ENCODE peak calls at places on chromosomes 1 and 21, in four cellular contexts. One of them, this sample, is unnamed.

GRCh38 chr1:72936942-72937341 is 654.6 kb upstream of the NEGR1 start:
- DNase-seq in left ventricle myocardium inferior: no peak
- DNase-seq in cardiac muscle cell: no peak
- DNase-seq in astrocyte: no peak
- DNase-seq in this sample: no peak

GRCh38 chr1:30522031-30523004 is 201.1 kb downstream of the MATN1 start:
- DNase-seq in left ventricle myocardium inferior: peak; percentile 82
- DNase-seq in cardiac muscle cell: peak; percentile 25
- DNase-seq in astrocyte: peak; percentile 63
- DNase-seq in this sample: no peak

GRCh38 chr1:44318097-44319088 is 36.7 kb downstream of the ERI3 start:
- DNase-seq in left ventricle myocardium inferior: no peak
- DNase-seq in cardiac muscle cell: peak; percentile 64
- DNase-seq in astrocyte: no peak
- DNase-seq in this sample: no peak

GRCh38 chr1:37270639-37271038 is 203.7 kb upstream of the ZC3H12A start:
- DNase-seq in cardiac muscle cell: no peak
- DNase-seq in astrocyte: no peak
- DNase-seq in left ventricle myocardium inferior: no peak
- DNase-seq in this sample: no peak

GRCh38 chr1:8702848-8703810 is 114.3 kb downstream of the RERE start:
- DNase-seq in cardiac muscle cell: peak; percentile 96
- DNase-seq in astrocyte: peak; percentile 91
- DNase-seq in left ventricle myocardium inferior: peak; percentile 93
- DNase-seq in this sample: peak; percentile 64

GRCh38 chr1:1946540-1946939 is 27.5 kb upstream of the TMEM52 start:
- DNase-seq in cardiac muscle cell: no peak
- DNase-seq in left ventricle myocardium inferior: peak; percentile 62
- DNase-seq in astrocyte: no peak
- DNase-seq in this sample: no peak

GRCh38 chr1:69172003-69173000 is 395.4 kb upstream of the LRRC7 start:
- DNase-seq in left ventricle myocardium inferior: no peak
- DNase-seq in astrocyte: peak; percentile 63
- DNase-seq in cardiac muscle cell: no peak
- DNase-seq in this sample: no peak

GRCh38 chr1:203083463-203083921 is 2.3 kb downstream of the MYOG start:
- DNase-seq in cardiac muscle cell: no peak
- DNase-seq in left ventricle myocardium inferior: no peak
- DNase-seq in astrocyte: no peak
- DNase-seq in this sample: no peak

GRCh38 chr1:203597386-203598040 is 29.1 kb upstream of the ATP2B4 start:
- DNase-seq in astrocyte: no peak
- DNase-seq in left ventricle myocardium inferior: peak; percentile 34
- DNase-seq in cardiac muscle cell: peak; percentile 76
- DNase-seq in this sample: no peak

GRCh38 chr1:11766429-11766776 is 4.4 kb downstream of the C1orf167 start:
- DNase-seq in left ventricle myocardium inferior: no peak
- DNase-seq in cardiac muscle cell: no peak
- DNase-seq in astrocyte: no peak
- DNase-seq in this sample: no peak

GRCh38 chr1:100350787-100351094 is 1.6 kb upstream of the CDC14A start:
- DNase-seq in left ventricle myocardium inferior: no peak
- DNase-seq in cardiac muscle cell: no peak
- DNase-seq in astrocyte: no peak
- DNase-seq in this sample: no peak

GRCh38 chr21:37452222-37452621 is 85.6 kb downstream of the DYRK1A start:
- DNase-seq in left ventricle myocardium inferior: peak; percentile 31
- DNase-seq in astrocyte: peak; percentile 92
- DNase-seq in cardiac muscle cell: peak; percentile 84
- DNase-seq in this sample: peak; percentile 70

GRCh38 chr1:9705337-9706098 is 54.0 kb downstream of the PIK3CD start:
- DNase-seq in cardiac muscle cell: no peak
- DNase-seq in astrocyte: peak; percentile 61
- DNase-seq in left ventricle myocardium inferior: no peak
- DNase-seq in this sample: no peak

GRCh38 chr1:227768640-227769039 is 33.4 kb downstream of the SNAP47 start:
- DNase-seq in left ventricle myocardium inferior: no peak
- DNase-seq in cardiac muscle cell: no peak
- DNase-seq in astrocyte: no peak
- DNase-seq in this sample: no peak

GRCh38 chr1:65254320-65255087 is 54.8 kb upstream of the DNAJC6 start:
- DNase-seq in left ventricle myocardium inferior: peak; percentile 81
- DNase-seq in cardiac muscle cell: peak; percentile 92
- DNase-seq in astrocyte: peak; percentile 29
- DNase-seq in this sample: no peak

GRCh38 chr1:88802950-88803349 is 88.4 kb downstream of the GTF2B start:
- DNase-seq in cardiac muscle cell: no peak
- DNase-seq in astrocyte: peak; percentile 70
- DNase-seq in left ventricle myocardium inferior: no peak
- DNase-seq in this sample: peak; percentile 5

GRCh38 chr1:160800142-160800541 is 4.2 kb downstream of the LY9 start:
- DNase-seq in cardiac muscle cell: no peak
- DNase-seq in left ventricle myocardium inferior: no peak
- DNase-seq in astrocyte: no peak
- DNase-seq in this sample: no peak

GRCh38 chr1:39876136-39876535 is 7.2 kb downstream of the TRIT1 start:
- DNase-seq in astrocyte: no peak
- DNase-seq in left ventricle myocardium inferior: no peak
- DNase-seq in cardiac muscle cell: no peak
- DNase-seq in this sample: no peak

GRCh38 chr1:183180213-183180612 is 5.9 kb upstream of the LAMC2 start:
- DNase-seq in left ventricle myocardium inferior: no peak
- DNase-seq in astrocyte: peak; percentile 86
- DNase-seq in cardiac muscle cell: peak; percentile 19
- DNase-seq in this sample: peak; percentile 84

GRCh38 chr1:150696995-150697927 is at the start of gene GOLPH3L:
- DNase-seq in left ventricle myocardium inferior: peak; percentile 88
- DNase-seq in astrocyte: peak; percentile 98
- DNase-seq in cardiac muscle cell: peak; percentile 97
- DNase-seq in this sample: peak; percentile 98
- TF ChIP-seq CTCF in left ventricle myocardium inferior: peak; percentile 32
- TF ChIP-seq CTCF in astrocyte: no peak
- TF ChIP-seq CTCF in cardiac muscle cell: peak; percentile 22
- TF ChIP-seq CTCF in this sample: no peak

GRCh38 chr1:25909062-25909461 is 2.8 kb upstream of the STMN1 start:
- DNase-seq in cardiac muscle cell: peak; percentile 58
- DNase-seq in left ventricle myocardium inferior: no peak
- DNase-seq in astrocyte: no peak
- DNase-seq in this sample: no peak
- H3K4me3 ChIP-seq in cardiac muscle cell: no peak overlapping the region
- H3K4me3 ChIP-seq in left ventricle myocardium inferior: no peak overlapping the region
- H3K4me3 ChIP-seq in astrocyte: no peak overlapping the region
- H3K4me3 ChIP-seq in this sample: no peak overlapping the region

DNA sequence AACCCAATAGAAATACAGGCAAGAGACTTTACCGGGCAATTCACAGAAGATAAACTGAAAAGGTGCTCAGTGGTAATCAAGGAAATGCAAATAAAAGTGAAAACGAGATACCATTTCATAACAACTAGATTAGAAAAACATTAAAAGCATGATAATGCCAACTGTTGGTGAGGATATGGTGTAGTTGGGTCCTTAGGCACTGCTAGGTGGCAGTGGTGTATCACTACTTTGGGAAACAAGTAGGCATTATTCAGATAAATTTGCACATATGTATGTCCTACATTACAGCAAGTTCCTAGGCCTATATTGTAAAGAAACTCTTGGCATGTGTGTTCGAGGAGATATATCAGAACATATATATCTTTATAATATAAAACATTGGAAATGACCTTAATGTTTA is 31.0 kb downstream of the AZIN2 start:
- DNase-seq in cardiac muscle cell: no peak
- DNase-seq in left ventricle myocardium inferior: no peak
- DNase-seq in astrocyte: no peak
- DNase-seq in this sample: no peak
- TF ChIP-seq CTCF in cardiac muscle cell: peak; percentile 32
- TF ChIP-seq CTCF in left ventricle myocardium inferior: peak; percentile 31
- TF ChIP-seq CTCF in astrocyte: peak; percentile 23
- TF ChIP-seq CTCF in this sample: peak; percentile 40

GRCh38 chr1:53450225-53450624 is 9.0 kb upstream of the DMRTB1 start:
- DNase-seq in cardiac muscle cell: no peak
- DNase-seq in astrocyte: no peak
- DNase-seq in left ventricle myocardium inferior: no peak
- DNase-seq in this sample: no peak

GRCh38 chr1:53447413-53447812 is 11.8 kb upstream of the DMRTB1 start:
- DNase-seq in astrocyte: no peak
- DNase-seq in cardiac muscle cell: no peak
- DNase-seq in left ventricle myocardium inferior: no peak
- DNase-seq in this sample: no peak

GRCh38 chr1:53448241-53448841 is 10.9 kb upstream of the DMRTB1 start:
- DNase-seq in left ventricle myocardium inferior: no peak
- DNase-seq in cardiac muscle cell: no peak
- DNase-seq in astrocyte: peak; percentile 23
- DNase-seq in this sample: no peak

GRCh38 chr1:53449693-53450092 is 9.5 kb upstream of the DMRTB1 start:
- DNase-seq in astrocyte: no peak
- DNase-seq in left ventricle myocardium inferior: no peak
- DNase-seq in cardiac muscle cell: no peak
- DNase-seq in this sample: no peak

GRCh38 chr1:53449026-53449425 is 10.2 kb upstream of the DMRTB1 start:
- DNase-seq in left ventricle myocardium inferior: no peak
- DNase-seq in cardiac muscle cell: no peak
- DNase-seq in astrocyte: peak; percentile 91
- DNase-seq in this sample: peak; percentile 50
- H3K4me3 ChIP-seq in left ventricle myocardium inferior: no peak overlapping the region
- H3K4me3 ChIP-seq in cardiac muscle cell: no peak overlapping the region
- H3K4me3 ChIP-seq in astrocyte: no peak overlapping the region
- H3K4me3 ChIP-seq in this sample: no peak overlapping the region

GRCh38 chr1:226072347-226072746 is 9.8 kb downstream of the H3-3A start:
- DNase-seq in left ventricle myocardium inferior: no peak
- DNase-seq in astrocyte: no peak
- DNase-seq in cardiac muscle cell: no peak
- DNase-seq in this sample: no peak
- TF ChIP-seq CTCF in left ventricle myocardium inferior: no peak
- TF ChIP-seq CTCF in astrocyte: no peak
- TF ChIP-seq CTCF in cardiac muscle cell: no peak
- TF ChIP-seq CTCF in this sample: no peak

This sample was measured in kidney epithelial cell.